ENCODE peak calls at places on chromosomes 11 and 22, in ten cellular contexts. One of them, this sample, is unnamed.

GRCh38 chr11:117045956-117046355 is 52.3 kb downstream of the SIK3 start:
- DNase-seq in Panc1: no peak
- DNase-seq in RWPE1: no peak
- DNase-seq in uterus: no peak
- DNase-seq in mucosa of descending colon: no peak
- DNase-seq in fibroblast of pulmonary artery: peak; percentile 92
- DNase-seq in astrocyte of the spinal cord: no peak
- DNase-seq in AG04449: no peak
- DNase-seq in GM12878: no peak
- DNase-seq in WERI-Rb-1: no peak
- DNase-seq in this sample: no peak

GRCh38 chr11:14422052-14422813 is 63.2 kb upstream of the RRAS2 start:
- DNase-seq in GM12878: no peak
- DNase-seq in fibroblast of pulmonary artery: peak; percentile 99
- DNase-seq in AG04449: peak; percentile 98
- DNase-seq in uterus: peak; percentile 87
- DNase-seq in astrocyte of the spinal cord: peak; percentile 98
- DNase-seq in Panc1: peak; percentile 89
- DNase-seq in mucosa of descending colon: peak; percentile 67
- DNase-seq in RWPE1: peak; percentile 95
- DNase-seq in WERI-Rb-1: peak; percentile 76
- DNase-seq in this sample: peak; percentile 71

GRCh38 chr22:43337385-43337784 is 5.8 kb downstream of the SCUBE1 start:
- DNase-seq in uterus: no peak
- DNase-seq in GM12878: no peak
- DNase-seq in fibroblast of pulmonary artery: no peak
- DNase-seq in astrocyte of the spinal cord: no peak
- DNase-seq in AG04449: no peak
- DNase-seq in RWPE1: no peak
- DNase-seq in WERI-Rb-1: no peak
- DNase-seq in mucosa of descending colon: no peak
- DNase-seq in Panc1: no peak
- DNase-seq in this sample: no peak

GRCh38 chr11:65425971-65426838 is 3.6 kb downstream of the NEAT1 start:
- DNase-seq in WERI-Rb-1: no peak
- DNase-seq in fibroblast of pulmonary artery: peak; percentile 85
- DNase-seq in RWPE1: no peak
- DNase-seq in GM12878: no peak
- DNase-seq in AG04449: no peak
- DNase-seq in Panc1: no peak
- DNase-seq in astrocyte of the spinal cord: peak; percentile 80
- DNase-seq in mucosa of descending colon: peak; percentile 11
- DNase-seq in uterus: peak; percentile 17
- DNase-seq in this sample: no peak

GRCh38 chr11:108154591-108154990 is 33.2 kb downstream of the ACAT1 start:
- DNase-seq in fibroblast of pulmonary artery: no peak
- DNase-seq in mucosa of descending colon: no peak
- DNase-seq in Panc1: no peak
- DNase-seq in GM12878: no peak
- DNase-seq in uterus: no peak
- DNase-seq in RWPE1: no peak
- DNase-seq in WERI-Rb-1: no peak
- DNase-seq in AG04449: no peak
- DNase-seq in astrocyte of the spinal cord: no peak
- DNase-seq in this sample: no peak

GRCh38 chr11:35549787-35550186 is 24.4 kb upstream of the PAMR1 start:
- DNase-seq in fibroblast of pulmonary artery: peak; percentile 86
- DNase-seq in RWPE1: peak; percentile 59
- DNase-seq in AG04449: peak; percentile 97
- DNase-seq in Panc1: no peak
- DNase-seq in mucosa of descending colon: no peak
- DNase-seq in astrocyte of the spinal cord: peak; percentile 98
- DNase-seq in WERI-Rb-1: no peak
- DNase-seq in GM12878: no peak
- DNase-seq in uterus: no peak
- DNase-seq in this sample: no peak

GRCh38 chr11:61494341-61495038 is 14.1 kb upstream of the LRRC10B start:
- DNase-seq in Panc1: no peak
- DNase-seq in astrocyte of the spinal cord: no peak
- DNase-seq in mucosa of descending colon: no peak
- DNase-seq in GM12878: no peak
- DNase-seq in WERI-Rb-1: no peak
- DNase-seq in fibroblast of pulmonary artery: no peak
- DNase-seq in uterus: no peak
- DNase-seq in AG04449: no peak
- DNase-seq in RWPE1: no peak
- DNase-seq in this sample: no peak

GRCh38 chr11:43975631-43976030 is 33.2 kb downstream of the C11orf96 start:
- DNase-seq in astrocyte of the spinal cord: no peak
- DNase-seq in mucosa of descending colon: no peak
- DNase-seq in AG04449: no peak
- DNase-seq in WERI-Rb-1: no peak
- DNase-seq in RWPE1: no peak
- DNase-seq in Panc1: no peak
- DNase-seq in GM12878: no peak
- DNase-seq in uterus: peak; percentile 7
- DNase-seq in fibroblast of pulmonary artery: no peak
- DNase-seq in this sample: no peak

GRCh38 chr22:45212992-45213751 is 27.5 kb downstream of the KIAA0930 start:
- DNase-seq in uterus: peak; percentile 42
- DNase-seq in Panc1: no peak
- DNase-seq in fibroblast of pulmonary artery: peak; percentile 36
- DNase-seq in mucosa of descending colon: no peak
- DNase-seq in RWPE1: no peak
- DNase-seq in GM12878: no peak
- DNase-seq in AG04449: no peak
- DNase-seq in WERI-Rb-1: no peak
- DNase-seq in astrocyte of the spinal cord: peak; percentile 53
- DNase-seq in this sample: no peak

GRCh38 chr22:19148417-19149046 is 1.6 kb downstream of the GSC2 start:
- DNase-seq in mucosa of descending colon: no peak
- DNase-seq in fibroblast of pulmonary artery: no peak
- DNase-seq in WERI-Rb-1: no peak
- DNase-seq in GM12878: no peak
- DNase-seq in RWPE1: no peak
- DNase-seq in astrocyte of the spinal cord: no peak
- DNase-seq in uterus: no peak
- DNase-seq in AG04449: no peak
- DNase-seq in Panc1: no peak
- DNase-seq in this sample: no peak

GRCh38 chr11:111982019-111982464 is 43.2 kb upstream of the DLAT start:
- DNase-seq in fibroblast of pulmonary artery: peak; percentile 65
- DNase-seq in astrocyte of the spinal cord: peak; percentile 56
- DNase-seq in mucosa of descending colon: peak; percentile 74
- DNase-seq in WERI-Rb-1: peak; percentile 80
- DNase-seq in uterus: peak; percentile 57
- DNase-seq in Panc1: no peak
- DNase-seq in AG04449: no peak
- DNase-seq in RWPE1: peak; percentile 62
- DNase-seq in GM12878: peak; percentile 5
- DNase-seq in this sample: peak; percentile 69

GRCh38 chr11:61332823-61333637 is at the start of the genes DDB1 and TKFC:
- DNase-seq in uterus: peak; percentile 94
- DNase-seq in WERI-Rb-1: peak; percentile 97
- DNase-seq in fibroblast of pulmonary artery: peak; percentile 90
- DNase-seq in AG04449: no peak
- DNase-seq in mucosa of descending colon: peak; percentile 98
- DNase-seq in astrocyte of the spinal cord: peak; percentile 95
- DNase-seq in RWPE1: peak; percentile 96
- DNase-seq in GM12878: peak; percentile 64
- DNase-seq in Panc1: peak; percentile 35
- DNase-seq in this sample: peak; percentile 97

GRCh38 chr11:83292709-83293435 is 6.7 kb upstream of the CCDC90B start:
- DNase-seq in Panc1: peak; percentile 17
- DNase-seq in astrocyte of the spinal cord: peak; percentile 67
- DNase-seq in WERI-Rb-1: peak; percentile 38
- DNase-seq in mucosa of descending colon: no peak
- DNase-seq in uterus: peak; percentile 24
- DNase-seq in fibroblast of pulmonary artery: peak; percentile 82
- DNase-seq in GM12878: no peak
- DNase-seq in RWPE1: peak; percentile 66
- DNase-seq in AG04449: no peak
- DNase-seq in this sample: peak; percentile 53

GRCh38 chr11:34263462-34264186 is 94.2 kb downstream of the ABTB2 start:
- DNase-seq in Panc1: peak; percentile 81
- DNase-seq in uterus: peak; percentile 82
- DNase-seq in RWPE1: peak; percentile 84
- DNase-seq in AG04449: no peak
- DNase-seq in WERI-Rb-1: no peak
- DNase-seq in mucosa of descending colon: peak; percentile 79
- DNase-seq in astrocyte of the spinal cord: peak; percentile 92
- DNase-seq in GM12878: no peak
- DNase-seq in fibroblast of pulmonary artery: peak; percentile 75
- DNase-seq in this sample: no peak

GRCh38 chr11:49208006-49208721 is at the start of gene FOLH1:
- DNase-seq in uterus: peak; percentile 11
- DNase-seq in GM12878: no peak
- DNase-seq in astrocyte of the spinal cord: no peak
- DNase-seq in RWPE1: peak; percentile 11
- DNase-seq in AG04449: no peak
- DNase-seq in mucosa of descending colon: peak; percentile 26
- DNase-seq in Panc1: no peak
- DNase-seq in fibroblast of pulmonary artery: peak; percentile 11
- DNase-seq in WERI-Rb-1: peak; percentile 6
- DNase-seq in this sample: peak; percentile 36

GRCh38 chr11:62680825-62681240 is 2.0 kb upstream of the UBXN1 start:
- DNase-seq in mucosa of descending colon: no peak
- DNase-seq in Panc1: no peak
- DNase-seq in WERI-Rb-1: peak; percentile 68
- DNase-seq in GM12878: no peak
- DNase-seq in astrocyte of the spinal cord: peak; percentile 75
- DNase-seq in fibroblast of pulmonary artery: peak; percentile 88
- DNase-seq in uterus: peak; percentile 66
- DNase-seq in AG04449: no peak
- DNase-seq in RWPE1: peak; percentile 69
- DNase-seq in this sample: peak; percentile 37
- TF ChIP-seq CTCF in mucosa of descending colon: no peak
- TF ChIP-seq CTCF in Panc1: peak; percentile 84
- TF ChIP-seq CTCF in WERI-Rb-1: peak; percentile 78
- TF ChIP-seq CTCF in GM12878: peak; percentile 65
- TF ChIP-seq CTCF in astrocyte of the spinal cord: peak; percentile 64
- TF ChIP-seq CTCF in fibroblast of pulmonary artery: peak; percentile 67
- TF ChIP-seq CTCF in uterus: peak; percentile 44
- TF ChIP-seq CTCF in AG04449: peak; percentile 70
- TF ChIP-seq CTCF in RWPE1: peak; percentile 71
- TF ChIP-seq CTCF in this sample: peak; percentile 43

GRCh38 chr11:133157180-133157579 is 375.1 kb downstream of the OPCML start:
- DNase-seq in GM12878: no peak
- DNase-seq in astrocyte of the spinal cord: no peak
- DNase-seq in fibroblast of pulmonary artery: no peak
- DNase-seq in RWPE1: no peak
- DNase-seq in uterus: no peak
- DNase-seq in WERI-Rb-1: peak; percentile 27
- DNase-seq in Panc1: no peak
- DNase-seq in AG04449: no peak
- DNase-seq in mucosa of descending colon: no peak
- DNase-seq in this sample: peak; percentile 56
- TF ChIP-seq CTCF in GM12878: no peak
- TF ChIP-seq CTCF in astrocyte of the spinal cord: no peak
- TF ChIP-seq CTCF in fibroblast of pulmonary artery: no peak
- TF ChIP-seq CTCF in RWPE1: no peak
- TF ChIP-seq CTCF in uterus: no peak
- TF ChIP-seq CTCF in WERI-Rb-1: peak; percentile 54
- TF ChIP-seq CTCF in Panc1: peak; percentile 19
- TF ChIP-seq CTCF in AG04449: no peak
- TF ChIP-seq CTCF in mucosa of descending colon: no peak
- TF ChIP-seq CTCF in this sample: no peak

DNA sequence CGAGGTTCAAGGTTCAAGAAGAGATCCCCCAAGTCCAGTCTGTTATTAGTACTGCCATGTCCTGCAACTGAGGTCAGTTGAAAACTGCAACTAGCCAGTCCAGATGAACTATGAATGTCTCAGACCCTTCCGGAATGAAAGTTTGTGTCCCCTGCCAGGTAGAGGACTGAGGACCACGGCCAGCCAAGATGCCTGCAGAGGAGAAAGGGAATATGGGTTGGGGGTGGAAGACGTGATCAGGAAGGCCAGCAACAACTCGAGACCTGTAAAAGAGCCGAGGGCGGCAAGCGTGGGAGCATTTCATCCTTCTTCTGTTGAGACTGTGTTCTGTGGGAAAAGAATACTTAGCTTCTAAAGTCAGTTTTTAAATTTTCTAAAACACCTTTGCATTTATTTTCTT is 572.4 kb upstream of the B3GAT1 start:
- DNase-seq in RWPE1: no peak
- DNase-seq in AG04449: no peak
- DNase-seq in uterus: no peak
- DNase-seq in GM12878: no peak
- DNase-seq in fibroblast of pulmonary artery: no peak
- DNase-seq in Panc1: no peak
- DNase-seq in astrocyte of the spinal cord: no peak
- DNase-seq in mucosa of descending colon: no peak
- DNase-seq in WERI-Rb-1: no peak
- DNase-seq in this sample: no peak
- TF ChIP-seq CTCF in RWPE1: no peak
- TF ChIP-seq CTCF in AG04449: no peak
- TF ChIP-seq CTCF in uterus: no peak
- TF ChIP-seq CTCF in GM12878: no peak
- TF ChIP-seq CTCF in fibroblast of pulmonary artery: no peak
- TF ChIP-seq CTCF in Panc1: no peak
- TF ChIP-seq CTCF in astrocyte of the spinal cord: no peak
- TF ChIP-seq CTCF in mucosa of descending colon: no peak
- TF ChIP-seq CTCF in WERI-Rb-1: no peak
- TF ChIP-seq CTCF in this sample: no peak

GRCh38 chr11:76554767-76555166 is 109.9 kb downstream of the EMSY start:
- DNase-seq in uterus: no peak
- DNase-seq in Panc1: no peak
- DNase-seq in AG04449: no peak
- DNase-seq in RWPE1: no peak
- DNase-seq in WERI-Rb-1: no peak
- DNase-seq in mucosa of descending colon: peak; percentile 27
- DNase-seq in fibroblast of pulmonary artery: no peak
- DNase-seq in GM12878: no peak
- DNase-seq in astrocyte of the spinal cord: no peak
- DNase-seq in this sample: no peak

GRCh38 chr11:76553554-76554476 is 109.0 kb downstream of the EMSY start:
- DNase-seq in fibroblast of pulmonary artery: no peak
- DNase-seq in GM12878: no peak
- DNase-seq in AG04449: no peak
- DNase-seq in mucosa of descending colon: no peak
- DNase-seq in uterus: no peak
- DNase-seq in Panc1: no peak
- DNase-seq in WERI-Rb-1: no peak
- DNase-seq in astrocyte of the spinal cord: no peak
- DNase-seq in RWPE1: no peak
- DNase-seq in this sample: no peak

GRCh38 chr11:76550781-76551180 is 106.0 kb downstream of the EMSY start:
- DNase-seq in AG04449: no peak
- DNase-seq in WERI-Rb-1: no peak
- DNase-seq in GM12878: no peak
- DNase-seq in uterus: no peak
- DNase-seq in mucosa of descending colon: no peak
- DNase-seq in astrocyte of the spinal cord: no peak
- DNase-seq in RWPE1: no peak
- DNase-seq in Panc1: no peak
- DNase-seq in fibroblast of pulmonary artery: no peak
- DNase-seq in this sample: no peak

GRCh38 chr11:76552987-76553386 is 108.2 kb downstream of the EMSY start:
- DNase-seq in uterus: no peak
- DNase-seq in fibroblast of pulmonary artery: no peak
- DNase-seq in GM12878: no peak
- DNase-seq in astrocyte of the spinal cord: no peak
- DNase-seq in RWPE1: no peak
- DNase-seq in WERI-Rb-1: no peak
- DNase-seq in Panc1: no peak
- DNase-seq in mucosa of descending colon: no peak
- DNase-seq in AG04449: no peak
- DNase-seq in this sample: no peak

GRCh38 chr11:76551400-76551799 is 106.6 kb downstream of the EMSY start:
- DNase-seq in AG04449: no peak
- DNase-seq in Panc1: no peak
- DNase-seq in fibroblast of pulmonary artery: peak; percentile 35
- DNase-seq in GM12878: no peak
- DNase-seq in RWPE1: no peak
- DNase-seq in astrocyte of the spinal cord: peak; percentile 15
- DNase-seq in uterus: no peak
- DNase-seq in WERI-Rb-1: no peak
- DNase-seq in mucosa of descending colon: no peak
- DNase-seq in this sample: no peak
- TF ChIP-seq CTCF in AG04449: peak; percentile 21
- TF ChIP-seq CTCF in Panc1: no peak
- TF ChIP-seq CTCF in fibroblast of pulmonary artery: peak; percentile 30
- TF ChIP-seq CTCF in GM12878: no peak
- TF ChIP-seq CTCF in RWPE1: no peak
- TF ChIP-seq CTCF in astrocyte of the spinal cord: peak; percentile 22
- TF ChIP-seq CTCF in uterus: no peak
- TF ChIP-seq CTCF in WERI-Rb-1: no peak
- TF ChIP-seq CTCF in mucosa of descending colon: peak; percentile 9
- TF ChIP-seq CTCF in this sample: no peak

This sample was measured in endothelial cell.